ENCODE peak calls at places on chromosome 19, in seven cellular contexts. G, Y, I, T, N, H and V are unnamed samples.

GRCh38 chr19:3398114-3398899 is 31.9 kb downstream of the NFIC start:
- DNase-seq in Y (peak; percentile 84), T (peak; percentile 81), N (peak; percentile 88), G (peak; percentile 67), H (peak; percentile 40), I (peak; percentile 93), V (peak; percentile 91)

GRCh38 chr19:10603084-10603872 is 16.2 kb upstream of the AP1M2 start:
- DNase-seq in H (no peak), N (no peak), Y (peak; percentile 73), I (peak; percentile 81), G (peak; percentile 66), T (peak; percentile 86), V (peak; percentile 63)

GRCh38 chr19:4967738-4968461 is 1.0 kb upstream of the KDM4B start:
- DNase-seq in I (no peak), Y (no peak), H (peak; percentile 49), N (peak; percentile 69), T (no peak), G (no peak), V (no peak)

GRCh38 chr19:13002970-13003540 is 7.8 kb downstream of the NFIX start:
- DNase-seq in H (no peak), Y (no peak), I (no peak), T (no peak), N (no peak), G (no peak), V (no peak)

GRCh38 chr19:38898788-38899446 is 501 bp downstream of the SIRT2 start:
- DNase-seq in G (no peak), Y (no peak), T (no peak), N (no peak), H (peak; percentile 13), I (no peak), V (no peak)

GRCh38 chr19:45356760-45357444 is 13.5 kb downstream of the ERCC2 start:
- DNase-seq in G (no peak), T (no peak), H (no peak), N (no peak), Y (no peak), I (no peak), V (no peak)

GRCh38 chr19:2246801-2247361 is 2.2 kb upstream of the AMH start:
- DNase-seq in H (peak; percentile 32), N (peak; percentile 81), T (no peak), Y (peak; percentile 73), I (no peak), G (no peak), V (no peak)

GRCh38 chr19:45153339-45154063 is 7.3 kb downstream of the NKPD1 start:
- DNase-seq in Y (peak; percentile 74), G (peak; percentile 36), I (no peak), N (peak; percentile 69), T (no peak), H (peak; percentile 51), V (peak; percentile 90)

DNA sequence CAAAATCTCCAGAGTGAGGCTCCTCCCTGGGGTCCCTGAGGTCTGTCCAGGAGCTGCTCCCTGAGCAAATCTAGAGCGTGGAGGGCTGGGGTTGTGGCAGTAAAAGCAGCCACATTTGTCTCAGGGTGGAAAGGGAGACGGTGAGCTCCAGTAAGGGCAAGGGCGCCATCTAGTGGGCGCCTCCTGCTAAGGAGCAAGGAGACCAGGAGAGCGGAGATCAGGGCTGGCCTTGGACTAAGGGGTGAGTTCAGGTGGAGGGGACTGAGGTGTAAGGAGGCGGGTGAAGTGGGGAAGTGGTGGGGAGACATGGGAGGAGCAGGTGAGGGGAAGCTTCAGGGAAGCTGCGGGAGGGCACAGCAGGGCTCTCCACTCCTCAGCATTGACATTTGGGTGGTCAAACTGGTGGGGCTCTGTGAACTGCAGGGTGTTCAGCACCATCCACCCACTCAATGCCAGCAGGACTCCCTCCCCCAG is 5.3 kb upstream of the CEACAM21 start:
- DNase-seq in H (peak; percentile 43), G (peak; percentile 84), I (peak; percentile 76), Y (peak; percentile 89), N (peak; percentile 91), T (peak; percentile 78), V (peak; percentile 82)
- TF ChIP-seq CTCF in H (peak; percentile 95), G (peak; percentile 80), I (peak; percentile 60), Y (peak; percentile 83), N (peak; percentile 75), T (peak; percentile 47), V (peak; percentile 92)

DNA sequence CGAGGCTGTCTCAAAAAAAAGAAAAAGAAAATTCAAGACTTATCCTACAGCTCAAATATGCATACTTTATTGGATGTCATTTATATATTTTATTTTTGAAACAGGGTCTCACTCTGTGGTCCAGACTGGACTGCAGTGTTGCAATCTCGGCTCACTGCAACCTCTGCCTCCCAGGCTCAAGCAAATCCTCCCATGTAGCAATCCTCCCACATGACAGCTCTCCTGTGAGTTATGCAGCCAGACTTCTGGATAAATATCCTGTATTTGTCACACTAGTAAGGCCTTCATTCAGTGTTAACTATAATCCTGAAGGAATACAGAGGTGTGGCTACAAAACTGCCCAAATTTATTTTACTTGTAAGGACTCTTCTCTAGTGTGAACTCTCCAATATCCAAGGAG is 7.2 kb downstream of the ZNF552 start:
- DNase-seq in I (no peak), Y (no peak), T (no peak), G (no peak), N (no peak), H (no peak), V (no peak)
- H3K36me3 ChIP-seq in I (peaks cover 42% of the 10 kb centered on the region), Y (peaks cover 47% of the 10 kb centered on the region), T (peaks cover 31% of the 10 kb centered on the region), G (no peaks in the 10 kb centered on the region), N (no peaks in the 10 kb centered on the region), H (peaks cover 2% of the 10 kb centered on the region), V (peaks cover 54% of the 10 kb centered on the region)

DNA sequence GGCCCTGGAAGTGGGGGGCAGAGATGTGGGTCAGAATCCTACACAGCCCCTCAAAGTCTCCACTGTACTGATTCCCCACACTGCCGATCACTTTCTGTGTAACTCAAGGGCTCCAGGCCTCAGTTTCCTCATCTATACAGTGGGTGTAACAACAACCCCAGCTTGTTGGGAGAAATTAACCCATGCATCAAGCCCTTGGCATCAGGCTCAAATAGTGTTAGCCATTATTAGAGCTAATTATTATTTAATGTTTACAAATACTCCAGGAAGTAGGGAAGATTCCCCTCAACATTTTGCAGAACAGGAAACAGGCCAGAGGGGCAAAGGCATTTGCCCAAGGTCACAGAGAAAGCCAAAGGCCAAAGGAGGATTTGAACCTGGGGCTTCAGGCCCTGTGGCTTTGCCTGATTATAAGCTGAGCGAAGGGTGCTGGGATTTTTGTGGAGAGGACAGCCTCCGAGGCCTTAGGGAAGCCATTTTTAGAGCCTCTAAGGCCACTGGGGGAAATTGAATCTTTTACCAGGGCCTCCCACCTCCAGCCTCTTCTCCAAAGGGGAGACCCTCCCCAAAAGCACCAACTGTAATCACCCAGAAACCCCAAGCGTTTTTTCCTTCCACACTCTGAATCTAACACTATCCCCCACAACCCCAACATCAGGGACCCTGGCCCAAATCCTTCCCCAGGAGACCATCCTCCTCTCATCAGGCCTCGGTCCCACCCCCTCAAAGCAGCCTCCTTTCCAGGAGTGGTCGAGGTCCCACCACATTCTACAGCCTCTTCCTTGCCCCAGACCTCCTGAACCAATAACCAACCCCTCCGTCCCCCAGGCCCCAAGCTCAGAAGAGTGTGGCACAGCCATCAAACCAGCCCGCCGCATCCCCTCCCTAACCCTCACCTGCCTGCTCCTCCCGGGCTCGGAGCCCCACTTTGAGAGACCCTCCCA is 1.1 kb downstream of the FKBP8 start:
- DNase-seq in I (no peak), H (no peak), N (no peak), Y (no peak), T (no peak), G (no peak), V (no peak)
- H3K27ac ChIP-seq in I (peak overlapping the region; percentile 92), H (peak overlapping the region; percentile 64), N (peak overlapping the region; percentile 92), Y (peak overlapping the region; percentile 77), T (peak overlapping the region; percentile 87), G (peak overlapping the region; percentile 89), V (peak overlapping the region; percentile 97)

DNA sequence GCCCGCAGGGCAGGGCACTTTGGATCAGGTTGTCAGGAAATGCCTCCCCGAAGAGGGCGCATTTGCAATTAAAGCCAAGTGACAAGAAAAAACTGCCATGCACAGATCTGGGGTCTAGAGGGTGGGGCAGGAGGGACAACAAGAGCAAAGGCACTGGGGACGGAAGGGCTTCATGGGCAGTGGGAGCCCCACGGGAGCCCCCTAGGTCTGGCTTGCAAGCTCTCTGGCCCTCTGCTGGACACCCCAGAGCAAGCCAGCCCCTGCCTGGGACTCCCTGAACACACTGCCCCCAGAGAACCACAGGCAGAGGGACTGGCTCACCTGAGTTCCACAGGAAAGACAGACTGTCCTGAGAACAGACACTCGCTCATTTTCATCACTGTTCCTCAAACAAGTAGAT is 30.2 kb upstream of the C19orf12 start:
- DNase-seq in N (no peak), T (no peak), G (no peak), Y (no peak), I (no peak), H (no peak), V (no peak)
- TF ChIP-seq CTCF in N (no peak), T (no peak), G (no peak), Y (no peak), I (no peak), H (peak; percentile 9), V (no peak)

GRCh38 chr19:18013210-18013609 is 5.2 kb downstream of the ARRDC2 start:
- DNase-seq in T (no peak), Y (no peak), I (no peak), H (no peak), G (no peak), N (no peak), V (no peak)
- H3K36me3 ChIP-seq in T (peaks cover 72% of the 10 kb centered on the region), Y (peaks cover 68% of the 10 kb centered on the region), I (peaks cover 66% of the 10 kb centered on the region), H (peaks cover 9% of the 10 kb centered on the region), G (no peaks in the 10 kb centered on the region), N (no peaks in the 10 kb centered on the region), V (peaks cover 57% of the 10 kb centered on the region)

GRCh38 chr19:40688987-40689338 is 1.5 kb downstream of the NUMBL start:
- DNase-seq in T (no peak), N (no peak), H (no peak), G (no peak), I (no peak), Y (peak; percentile 7), V (no peak)
- H3K27ac ChIP-seq in T (peak overlapping the region; percentile 93), N (peak overlapping the region; percentile 92), H (peak overlapping the region; percentile 87), G (peak overlapping the region; percentile 84), I (peak overlapping the region; percentile 95), Y (no peak overlapping the region), V (no peak overlapping the region)